ENCODE peak calls at places on chromosome 4, in ten cellular contexts. T, G, H, V, U, B, N, K, C and J are unnamed samples.

GRCh38 chr4:66522244-66522643 is 852.0 kb upstream of the EPHA5 start:
- DNase-seq in N (no peak), B (no peak), T (no peak), U (no peak), C (no peak), K (no peak), V (no peak), H (no peak), G (no peak), J (no peak)

GRCh38 chr4:1626151-1626550 is 58.0 kb downstream of the FAM53A start:
- DNase-seq in U (peak; percentile 31), K (no peak), V (no peak), T (no peak), C (no peak), H (no peak), N (no peak), G (no peak), B (no peak), J (no peak)

GRCh38 chr4:32025840-32026459 is 1305.8 kb downstream of the PCDH7 start:
- DNase-seq in G (no peak), C (no peak), U (no peak), K (no peak), B (no peak), V (no peak), T (no peak), H (peak; percentile 56), N (no peak), J (peak; percentile 24)

GRCh38 chr4:145278341-145279121 is 98.1 kb upstream of the OTUD4 start:
- DNase-seq in U (no peak), C (no peak), H (peak; percentile 12), V (no peak), B (no peak), K (no peak), N (peak; percentile 44), G (peak; percentile 72), T (no peak), J (no peak)

GRCh38 chr4:157013656-157014055 is 42.1 kb upstream of the PDGFC start:
- DNase-seq in C (no peak), T (no peak), N (no peak), V (no peak), K (no peak), U (no peak), B (no peak), H (no peak), G (no peak), J (no peak)

GRCh38 chr4:127648061-127648460 is 15.3 kb downstream of the INTU start:
- DNase-seq in C (no peak), V (no peak), H (no peak), K (no peak), N (no peak), U (no peak), T (no peak), B (no peak), G (no peak), J (no peak)

GRCh38 chr4:84952004-84952403 is 14.5 kb downstream of the WDFY3 start:
- DNase-seq in T (no peak), N (no peak), H (peak; percentile 99), V (no peak), K (no peak), U (no peak), G (peak; percentile 46), B (no peak), C (no peak), J (peak; percentile 5)

GRCh38 chr4:28966982-28967381 is 1753.2 kb upstream of the PCDH7 start:
- DNase-seq in K (no peak), N (no peak), U (no peak), B (no peak), C (peak; percentile 24), G (no peak), H (peak; percentile 59), T (no peak), V (no peak), J (peak; percentile 7)

GRCh38 chr4:89534356-89534755 is 226.8 kb upstream of the GPRIN3 start:
- DNase-seq in G (peak; percentile 47), B (no peak), N (no peak), V (no peak), T (no peak), K (no peak), U (no peak), C (no peak), H (no peak), J (no peak)

GRCh38 chr4:8364848-8365350 is 75.6 kb downstream of the ACOX3 start:
- DNase-seq in G (no peak), H (no peak), V (no peak), C (no peak), U (no peak), T (no peak), B (no peak), K (no peak), N (no peak), J (no peak)

GRCh38 chr4:823093-823760 is 2.7 kb downstream of the CPLX1 start:
- DNase-seq in K (no peak), T (no peak), U (no peak), H (no peak), C (no peak), N (no peak), B (no peak), G (no peak), V (no peak), J (no peak)

GRCh38 chr4:150931005-150931404 is 84.1 kb downstream of the LRBA start:
- DNase-seq in G (no peak), C (no peak), V (no peak), H (no peak), T (no peak), N (no peak), U (no peak), K (no peak), B (no peak), J (no peak)

GRCh38 chr4:106038908-106039307 is 143.6 kb downstream of the NPNT start:
- DNase-seq in N (no peak), U (no peak), B (no peak), H (no peak), G (no peak), K (no peak), C (no peak), T (no peak), V (no peak), J (no peak)

GRCh38 chr4:40333921-40334352 is 1.2 kb upstream of the CHRNA9 start:
- DNase-seq in H (peak; percentile 60), T (no peak), U (no peak), N (peak; percentile 56), C (peak; percentile 75), G (peak; percentile 80), B (no peak), K (peak; percentile 35), V (no peak), J (peak; percentile 82)

GRCh38 chr4:211033-211511 is 86.8 kb downstream of the ZNF718 start:
- DNase-seq in C (no peak), H (no peak), V (no peak), T (no peak), G (no peak), N (no peak), U (no peak), K (no peak), B (no peak), J (no peak)

GRCh38 chr4:153222162-153222789 is 18.0 kb downstream of the TRIM2 start:
- DNase-seq in G (peak; percentile 79), N (peak; percentile 63), K (peak; percentile 91), U (peak; percentile 72), H (peak; percentile 73), C (peak; percentile 83), V (peak; percentile 49), T (peak; percentile 63), B (no peak), J (peak; percentile 73)

GRCh38 chr4:66252291-66252690 is 582.0 kb upstream of the EPHA5 start:
- DNase-seq in V (no peak), G (no peak), U (no peak), K (no peak), B (no peak), N (no peak), H (no peak), T (no peak), C (no peak), J (no peak)

GRCh38 chr4:88418411-88418810 is 38.5 kb upstream of the HERC5 start:
- DNase-seq in V (no peak), T (no peak), B (no peak), K (no peak), G (no peak), U (no peak), N (no peak), H (no peak), C (no peak), J (no peak)

GRCh38 chr4:17510582-17510981 is 1.3 kb downstream of the QDPR start:
- DNase-seq in V (no peak), B (no peak), T (no peak), C (no peak), N (no peak), H (no peak), K (no peak), U (no peak), G (no peak), J (no peak)

GRCh38 chr4:73404457-73404856 is 370 bp downstream of the ALB start:
- DNase-seq in T (no peak), V (no peak), U (no peak), G (no peak), K (no peak), C (no peak), N (no peak), H (no peak), B (no peak), J (no peak)